ENCODE peak calls at places on chromosomes 3 and 15, in ten cellular contexts. Q is heart left ventricle, J is transverse colon, H is breast epithelium, V is NB4, Y is K562, L is ovary, T is body of pancreas, I is Peyer's patch, D is stomach. X is an unnamed sample.
A peak's percentile ranks its signal among the peaks of the same experiment; 100 is the strongest.

GRCh38 chr3:59540241-59540640 is 490.4 kb upstream of the CFAP20DC start:
- DNase-seq in Q (no peak), H (no peak), Y (no peak), I (no peak), J (no peak), T (no peak), L (no peak), V (no peak), D (no peak), X (no peak)

GRCh38 chr3:70999730-71000129 is 583.8 kb downstream of the FOXP1 start:
- DNase-seq in T (no peak), Y (no peak), L (no peak), V (peak; percentile 38), I (no peak), D (no peak), J (no peak), Q (no peak), H (no peak), X (no peak)

GRCh38 chr3:54776601-54777000 is 151.3 kb downstream of the LRTM1 start:
- DNase-seq in Q (no peak), I (no peak), V (no peak), T (no peak), Y (no peak), D (no peak), H (no peak), L (no peak), J (no peak), X (no peak)

GRCh38 chr15:74400915-74401757 is 32.6 kb downstream of the SEMA7A start:
- DNase-seq in T (no peak), J (no peak), D (no peak), H (no peak), L (no peak), V (peak; percentile 45), I (no peak), Q (no peak), Y (no peak), X (no peak)

GRCh38 chr15:79329186-79329611 is 18.3 kb downstream of the TMED3 start:
- DNase-seq in Y (peak; percentile 49), Q (no peak), V (peak; percentile 65), D (no peak), T (no peak), J (no peak), H (no peak), I (no peak), L (no peak), X (no peak)

GRCh38 chr3:129435367-129435766 is 4.4 kb downstream of the MBD4 start:
- DNase-seq in I (no peak), T (no peak), H (no peak), V (no peak), L (no peak), Q (no peak), J (no peak), Y (no peak), D (no peak), X (no peak)

GRCh38 chr3:78820497-78820896 is 947.3 kb downstream of the ROBO1 start:
- DNase-seq in Q (no peak), H (no peak), D (no peak), Y (no peak), L (no peak), I (no peak), T (no peak), J (no peak), V (no peak), X (no peak)

GRCh38 chr15:89958107-89958805 is 42.9 kb upstream of the ZNF710 start:
- DNase-seq in T (peak; percentile 80), L (no peak), V (no peak), I (peak; percentile 85), D (peak; percentile 77), H (peak; percentile 70), J (peak; percentile 65), Q (no peak), Y (no peak), X (no peak)

GRCh38 chr3:119927190-119927589 is 145.3 kb downstream of the NR1I2 start:
- DNase-seq in T (no peak), Y (no peak), J (no peak), V (no peak), I (no peak), H (no peak), L (no peak), Q (no peak), D (no peak), X (no peak)

GRCh38 chr15:90016721-90017120 is 15.6 kb downstream of the ZNF710 start:
- DNase-seq in I (no peak), Q (no peak), L (no peak), D (peak; percentile 43), Y (no peak), V (no peak), H (no peak), T (peak; percentile 25), J (peak; percentile 26), X (no peak)

GRCh38 chr15:70319466-70319865 is 221.7 kb upstream of the TLE3 start:
- DNase-seq in H (peak; percentile 11), I (no peak), D (no peak), J (no peak), L (no peak), T (no peak), V (no peak), Q (no peak), Y (no peak), X (no peak)
- TF ChIP-seq POLR2A in H (no peak), I (no peak), D (no peak), J (no peak), L (no peak), T (no peak), V (no peak), Q (no peak), Y (no peak), X (no peak)

DNA sequence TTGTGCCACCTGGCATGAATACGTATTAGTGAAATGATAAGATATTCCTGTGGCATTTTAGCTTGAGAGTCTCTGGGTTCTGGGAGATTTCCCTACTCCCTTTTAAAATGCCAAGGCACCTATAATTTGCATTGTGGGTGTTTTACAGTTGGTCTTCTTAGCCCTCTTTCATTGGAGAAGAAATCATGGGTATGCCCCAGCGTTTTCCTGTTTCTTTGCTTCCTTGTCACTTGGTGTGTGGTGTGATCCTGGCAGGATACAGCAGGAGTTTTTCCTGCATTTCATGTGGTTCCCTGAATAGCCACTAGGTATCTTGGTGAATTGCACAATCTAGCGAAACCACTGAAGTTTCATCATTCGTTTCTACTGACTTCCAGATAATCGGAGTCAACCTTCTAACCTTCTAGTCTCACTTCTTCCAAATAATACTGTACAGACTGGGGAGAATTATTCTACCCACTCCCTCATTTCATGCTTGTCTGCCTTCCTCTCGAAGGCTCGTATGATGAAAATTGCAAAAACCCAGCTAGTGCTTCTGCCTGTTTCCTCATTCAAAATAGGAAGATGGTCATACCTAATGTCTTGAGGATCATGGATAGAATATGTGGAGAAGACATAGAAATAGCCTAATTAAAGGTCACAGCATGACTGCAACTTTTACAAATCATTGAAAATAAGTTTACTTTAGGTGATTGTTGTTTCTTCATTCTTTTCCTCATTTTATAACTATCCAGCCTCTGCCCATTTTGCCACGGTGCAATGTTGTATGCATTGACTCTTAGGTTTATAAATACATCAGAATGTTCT is 2.7 kb downstream of the BHLHE40 start:
- DNase-seq in I (no peak), J (no peak), H (peak; percentile 48), Q (no peak), V (peak; percentile 75), T (peak; percentile 56), Y (peak; percentile 68), D (no peak), L (no peak), X (no peak)
- TF ChIP-seq POLR2A in I (no peak), J (no peak), H (no peak), Q (no peak), V (no peak), T (peak; percentile 58), Y (no peak), D (no peak), L (no peak), X (no peak)

GRCh38 chr3:25906132-25906906 is 116.4 kb downstream of the OXSM start:
- DNase-seq in Y (no peak), L (no peak), D (no peak), H (no peak), T (no peak), V (no peak), J (no peak), Q (no peak), I (no peak), X (no peak)
- TF ChIP-seq POLR2A in Y (no peak), L (no peak), D (no peak), H (no peak), T (no peak), V (no peak), J (no peak), Q (no peak), I (no peak), X (no peak)

GRCh38 chr15:69086427-69087205 is 72.1 kb downstream of the NOX5 start:
- DNase-seq in H (no peak), I (no peak), J (no peak), Q (no peak), V (no peak), Y (no peak), D (no peak), L (no peak), T (no peak), X (no peak)
- TF ChIP-seq POLR2A in H (no peak), I (no peak), J (no peak), Q (no peak), V (no peak), Y (no peak), D (no peak), L (no peak), T (no peak), X (no peak)